ENCODE peak calls at places on chromosomes 5 and 9, in eight cellular contexts. D is activated CD4-positive, alpha-beta T cell treated with anti-CD3 and anti-CD28 coated beads for 4 hours; X is NCI-H1105 treated with DMSO at 0.1 percent for 48 hours; L is GM18507; M is LHCN-M2; W is ELR; P is AML-193; B is ovary. K is an unnamed sample.

GRCh38 chr5:150540615-150541396 is 32.9 kb downstream of the NDST1 start:
- DNase-seq in D (no peak), X (no peak), L (no peak), M (peak), W (peak), P (no peak), B (peak), K (peak)

GRCh38 chr5:56574778-56575177 is 240.6 kb upstream of the MAP3K1 start:
- DNase-seq in D (no peak), X (no peak), L (no peak), M (no peak), W (peak), P (no peak), B (no peak), K (no peak)

GRCh38 chr5:81125959-81126358 is 107.2 kb upstream of the CKMT2 start:
- DNase-seq in D (no peak), X (no peak), L (no peak), M (no peak), W (no peak), P (peak), B (peak), K (no peak)

GRCh38 chr9:22337261-22337660 is 109.4 kb upstream of the DMRTA1 start:
- DNase-seq in D (no peak), X (no peak), L (no peak), M (peak), W (no peak), P (no peak), B (no peak), K (no peak)

GRCh38 chr9:36317766-36318165 is 59.5 kb upstream of the GNE start:
- DNase-seq in D (no peak), X (peak), L (no peak), M (no peak), W (peak), P (no peak), B (no peak), K (peak)

GRCh38 chr5:92868442-92868841 is 712.6 kb downstream of the NR2F1-AS1 start:
- DNase-seq in D (no peak), X (no peak), L (no peak), M (no peak), W (no peak), P (no peak), B (no peak), K (no peak)

GRCh38 chr5:22521521-22521920 is 331.6 kb downstream of the CDH12 start:
- DNase-seq in D (no peak), X (no peak), L (no peak), M (no peak), W (no peak), P (no peak), B (no peak), K (no peak)

GRCh38 chr5:136337788-136338187 is 27.6 kb downstream of the TRPC7 start:
- DNase-seq in D (no peak), X (no peak), L (no peak), M (no peak), W (no peak), P (no peak), B (no peak), K (no peak)

GRCh38 chr9:1332161-1332560 is 282.0 kb downstream of the DMRT2 start:
- DNase-seq in D (no peak), X (no peak), L (no peak), M (no peak), W (peak), P (no peak), B (no peak), K (no peak)

GRCh38 chr5:56587381-56588124 is 227.8 kb upstream of the MAP3K1 start:
- DNase-seq in D (no peak), X (no peak), L (no peak), M (no peak), W (no peak), P (no peak), B (no peak), K (no peak)

GRCh38 chr5:140671472-140672210 is 1.7 kb downstream of the DND1 start:
- DNase-seq in D (no peak), X (no peak), L (no peak), M (no peak), W (no peak), P (no peak), B (no peak), K (peak)

GRCh38 chr9:17905356-17906203 is 326.7 kb downstream of the SH3GL2 start:
- DNase-seq in D (no peak), X (no peak), L (no peak), M (no peak), W (no peak), P (no peak), B (no peak), K (peak)

GRCh38 chr5:112854651-112855050 is 6.4 kb upstream of the SRP19 start:
- DNase-seq in D (no peak), X (no peak), L (no peak), M (no peak), W (peak), P (no peak), B (no peak), K (no peak)

GRCh38 chr9:2257530-2257929 is 242.4 kb downstream of the SMARCA2 start:
- DNase-seq in D (no peak), X (no peak), L (no peak), M (no peak), W (no peak), P (no peak), B (no peak), K (no peak)

GRCh38 chr5:55467862-55468551 is 66.8 kb downstream of the PLPP1 start:
- DNase-seq in D (no peak), X (no peak), L (no peak), M (peak), W (no peak), P (no peak), B (no peak), K (peak)

GRCh38 chr9:132062768-132063167 is 16.9 kb downstream of the MED27 start:
- DNase-seq in D (no peak), X (no peak), L (no peak), M (no peak), W (no peak), P (peak), B (no peak), K (no peak)

GRCh38 chr5:139418804-139419203 is 14.9 kb upstream of the SPATA24 start:
- DNase-seq in D (no peak), X (no peak), L (no peak), M (no peak), W (no peak), P (no peak), B (no peak), K (no peak)

GRCh38 chr5:149665416-149666163 is 64.5 kb upstream of the PPARGC1B start:
- DNase-seq in D (no peak), X (no peak), L (no peak), M (no peak), W (no peak), P (no peak), B (no peak), K (no peak)

GRCh38 chr9:137880976-137881530 is 3.5 kb downstream of the CACNA1B start:
- DNase-seq in D (no peak), X (no peak), L (no peak), M (no peak), W (no peak), P (no peak), B (no peak), K (peak)

GRCh38 chr5:61673007-61673735 is 341.1 kb downstream of the ZSWIM6 start:
- DNase-seq in D (no peak), X (no peak), L (no peak), M (peak), W (peak), P (no peak), B (no peak), K (peak)

GRCh38 chr5:111348659-111349058 is 124.5 kb downstream of the CAMK4 start:
- DNase-seq in D (no peak), X (no peak), L (no peak), M (no peak), W (no peak), P (no peak), B (no peak), K (no peak)

GRCh38 chr5:32600057-32600622 is 14.8 kb downstream of the SUB1 start:
- DNase-seq in D (no peak), X (no peak), L (no peak), M (peak), W (peak), P (no peak), B (no peak), K (peak)

GRCh38 chr5:140111043-140111858 is 2.7 kb upstream of the PURA start:
- DNase-seq in D (no peak), X (no peak), L (no peak), M (no peak), W (no peak), P (no peak), B (no peak), K (no peak)

GRCh38 chr9:122200960-122201635 is 27.7 kb downstream of the LHX6 start:
- DNase-seq in D (no peak), X (no peak), L (no peak), M (peak), W (peak), P (no peak), B (no peak), K (peak)

GRCh38 chr5:133801955-133802751 is 166.3 kb downstream of the C5orf15 start:
- DNase-seq in D (no peak), X (no peak), L (no peak), M (no peak), W (no peak), P (no peak), B (no peak), K (no peak)

GRCh38 chr5:126780165-126780827 is 3.4 kb downstream of the LMNB1 start:
- DNase-seq in D (peak), X (no peak), L (no peak), M (peak), W (peak), P (peak), B (no peak), K (peak)

GRCh38 chr5:143311428-143311827 is 92.1 kb downstream of the NR3C1 start:
- DNase-seq in D (no peak), X (no peak), L (no peak), M (peak), W (peak), P (no peak), B (no peak), K (no peak)

GRCh38 chr5:134101686-134102439 is 12.6 kb upstream of the TCF7 start:
- DNase-seq in D (peak), X (no peak), L (no peak), M (peak), W (peak), P (peak), B (peak), K (peak)

GRCh38 chr5:14880688-14881087 is 9.1 kb upstream of the ANKH start:
- DNase-seq in D (no peak), X (no peak), L (no peak), M (peak), W (peak), P (no peak), B (no peak), K (peak)

GRCh38 chr5:78731884-78732283 is 83.3 kb upstream of the LHFPL2 start:
- DNase-seq in D (no peak), X (no peak), L (no peak), M (peak), W (peak), P (no peak), B (no peak), K (no peak)

GRCh38 chr5:81906086-81906485 is 65.7 kb upstream of the ATG10 start:
- DNase-seq in D (no peak), X (no peak), L (no peak), M (no peak), W (no peak), P (no peak), B (no peak), K (no peak)

GRCh38 chr9:20356392-20357206 is 265.7 kb downstream of the MLLT3 start:
- DNase-seq in D (peak), X (peak), L (no peak), M (peak), W (peak), P (peak), B (peak), K (peak)

K was measured in osteoblast.